ENCODE peak calls at places on chromosome 15, in four cellular contexts. J, O, H and S are unnamed samples.

GRCh38 chr15:50304856-50305255 is 39.3 kb upstream of the HDC start:
- DNase-seq in H (no peak), J (no peak), O (no peak), S (no peak)

GRCh38 chr15:31262901-31263671 is 63.5 kb upstream of the KLF13 start:
- DNase-seq in O (no peak), H (no peak), J (peak), S (no peak)

GRCh38 chr15:50051811-50052419 is 67.1 kb downstream of the ATP8B4 start:
- DNase-seq in O (peak), H (no peak), J (peak), S (peak)

GRCh38 chr15:81182031-81182745 is 14.5 kb upstream of the IL16 start:
- DNase-seq in O (no peak), J (peak), H (no peak), S (no peak)

GRCh38 chr15:81275711-81276417 is 48.1 kb downstream of the STARD5 start:
- DNase-seq in J (peak), O (no peak), H (no peak), S (no peak)

GRCh38 chr15:40830884-40831283 is 2.4 kb upstream of the PPP1R14D start:
- DNase-seq in O (no peak), H (no peak), J (no peak), S (peak)

GRCh38 chr15:31468911-31469800 is 142.5 kb downstream of the KLF13 start:
- DNase-seq in H (no peak), O (no peak), J (no peak), S (no peak)

GRCh38 chr15:99604865-99605264 is 39.1 kb downstream of the MEF2A start:
- DNase-seq in H (no peak), O (no peak), J (no peak), S (no peak)

GRCh38 chr15:75107905-75108838 is 84.8 kb downstream of the PPCDC start:
- DNase-seq in O (no peak), H (no peak), J (peak), S (no peak)

GRCh38 chr15:35505816-35506215 is 40.1 kb downstream of the DPH6 start:
- DNase-seq in J (no peak), O (no peak), H (no peak), S (no peak)

GRCh38 chr15:62495670-62496328 is 330.7 kb upstream of the C2CD4B start:
- DNase-seq in O (peak), J (peak), H (no peak), S (no peak)

GRCh38 chr15:90839187-90840071 is 29.0 kb upstream of the FURIN start:
- DNase-seq in O (peak), J (peak), H (peak), S (peak)

GRCh38 chr15:61335998-61336648 is 107.0 kb upstream of the RORA start:
- DNase-seq in O (no peak), J (no peak), H (no peak), S (no peak)

GRCh38 chr15:40232625-40233070 is 6.2 kb upstream of the PAK6 start:
- DNase-seq in H (no peak), J (peak), O (peak), S (no peak)

GRCh38 chr15:93250212-93250611 is 161.2 kb upstream of the RGMA start:
- DNase-seq in O (no peak), H (no peak), J (no peak), S (no peak)

GRCh38 chr15:101127503-101128076 is 124.3 kb downstream of the CHSY1 start:
- DNase-seq in J (peak), O (no peak), H (no peak), S (no peak)

GRCh38 chr15:92661069-92661468 is 5.5 kb upstream of the FAM174B start:
- DNase-seq in J (no peak), H (no peak), O (peak), S (no peak)

GRCh38 chr15:58165661-58166060 is 27.5 kb downstream of the AQP9 start:
- DNase-seq in O (no peak), H (no peak), J (peak), S (no peak)

GRCh38 chr15:84842781-84843180 is 25.6 kb downstream of the ALPK3 start:
- DNase-seq in H (no peak), J (no peak), O (no peak), S (no peak)

GRCh38 chr15:25787855-25788521 is 75.1 kb downstream of the ATP10A start:
- DNase-seq in O (no peak), J (peak), H (no peak), S (no peak)

GRCh38 chr15:31280831-31281216 is 45.8 kb upstream of the KLF13 start:
- DNase-seq in J (no peak), O (no peak), H (no peak), S (no peak)

GRCh38 chr15:42012937-42013482 is 7.8 kb downstream of the PLA2G4E start:
- DNase-seq in J (no peak), H (no peak), O (no peak), S (no peak)

GRCh38 chr15:80945605-80946004 is 44.0 kb downstream of the MESD start:
- DNase-seq in O (no peak), H (no peak), J (no peak), S (no peak)

GRCh38 chr15:88949734-88950400 is 36.7 kb upstream of the MFGE8 start:
- DNase-seq in J (no peak), O (no peak), H (no peak), S (no peak)
- H3K23ac ChIP-seq in J (no peak), O (no peak), H (no peak), S (no peak)

GRCh38 chr15:71232411-71232810 is 117.1 kb downstream of the THSD4 start:
- DNase-seq in O (no peak), H (no peak), J (peak), S (no peak)
- H2BK5ac ChIP-seq in O (no peak), H (no peak), J (no peak), S (no peak)

GRCh38 chr15:79815468-79815867 is 81.3 kb downstream of the MTHFS start:
- DNase-seq in H (no peak), J (no peak), O (no peak), S (no peak)

GRCh38 chr15:79820176-79820575 is 76.6 kb downstream of the MTHFS start:
- DNase-seq in H (no peak), O (no peak), J (no peak), S (no peak)

GRCh38 chr15:79824321-79824720 is 72.5 kb downstream of the MTHFS start:
- DNase-seq in O (peak), J (no peak), H (no peak), S (no peak)

GRCh38 chr15:79816565-79816964 is 80.2 kb downstream of the MTHFS start:
- DNase-seq in J (no peak), O (no peak), H (no peak), S (no peak)

DNA sequence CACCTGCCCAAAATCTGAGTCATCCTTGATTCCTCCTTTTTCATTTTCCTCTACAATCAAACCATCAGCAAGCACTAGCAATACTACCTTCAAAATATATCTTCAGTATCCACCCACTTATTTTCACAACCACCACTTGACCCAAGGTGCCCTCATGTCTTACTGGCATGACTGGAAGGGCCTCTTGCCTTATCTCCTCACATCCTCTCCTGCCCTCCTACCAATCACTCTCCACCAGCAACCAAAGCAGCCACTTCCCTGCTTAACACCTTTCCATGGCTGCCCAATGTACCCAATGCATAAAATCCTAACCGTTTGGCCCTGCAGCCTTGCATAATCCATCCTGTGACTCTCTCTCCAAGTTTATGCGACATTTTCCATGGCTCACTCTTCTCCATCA is 76.0 kb downstream of the MTHFS start:
- DNase-seq in O (no peak), J (no peak), H (no peak), S (no peak)
- H3K56ac ChIP-seq in O (no peak), J (no peak), H (no peak), S (no peak)

GRCh38 chr15:70027518-70027917 is 70.2 kb downstream of the TLE3 start:
- DNase-seq in J (no peak), H (no peak), O (no peak), S (no peak)

GRCh38 chr15:70026991-70027390 is 70.7 kb downstream of the TLE3 start:
- DNase-seq in O (no peak), H (no peak), J (no peak), S (no peak)

GRCh38 chr15:70031680-70032079 is 66.0 kb downstream of the TLE3 start:
- DNase-seq in O (no peak), H (no peak), J (no peak), S (no peak)

GRCh38 chr15:70030851-70031645 is 66.7 kb downstream of the TLE3 start:
- DNase-seq in H (no peak), O (no peak), J (no peak), S (no peak)

DNA sequence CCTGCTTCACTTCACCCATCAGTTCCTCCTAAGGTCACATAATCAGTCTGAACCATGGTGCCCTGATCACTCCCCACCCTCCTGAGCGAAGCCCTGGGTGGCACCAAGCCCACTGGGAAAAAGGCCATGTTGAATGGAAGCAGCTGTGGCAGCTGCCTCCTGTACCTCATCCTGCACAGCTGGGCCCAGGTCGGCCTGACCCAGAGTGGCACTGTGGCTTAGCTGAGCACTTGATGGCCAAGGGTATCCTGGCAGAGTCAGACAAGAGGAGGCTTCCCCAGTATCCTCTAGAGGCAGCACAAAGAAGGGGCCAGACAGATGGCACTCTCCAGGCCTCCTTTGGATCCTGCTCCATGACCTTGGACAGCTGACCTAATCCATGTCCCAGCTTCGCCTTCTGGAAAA is 68.4 kb downstream of the TLE3 start:
- DNase-seq in H (no peak), O (no peak), J (no peak), S (no peak)
- H3K23ac ChIP-seq in H (no peak), O (no peak), J (no peak), S (no peak)

DNA sequence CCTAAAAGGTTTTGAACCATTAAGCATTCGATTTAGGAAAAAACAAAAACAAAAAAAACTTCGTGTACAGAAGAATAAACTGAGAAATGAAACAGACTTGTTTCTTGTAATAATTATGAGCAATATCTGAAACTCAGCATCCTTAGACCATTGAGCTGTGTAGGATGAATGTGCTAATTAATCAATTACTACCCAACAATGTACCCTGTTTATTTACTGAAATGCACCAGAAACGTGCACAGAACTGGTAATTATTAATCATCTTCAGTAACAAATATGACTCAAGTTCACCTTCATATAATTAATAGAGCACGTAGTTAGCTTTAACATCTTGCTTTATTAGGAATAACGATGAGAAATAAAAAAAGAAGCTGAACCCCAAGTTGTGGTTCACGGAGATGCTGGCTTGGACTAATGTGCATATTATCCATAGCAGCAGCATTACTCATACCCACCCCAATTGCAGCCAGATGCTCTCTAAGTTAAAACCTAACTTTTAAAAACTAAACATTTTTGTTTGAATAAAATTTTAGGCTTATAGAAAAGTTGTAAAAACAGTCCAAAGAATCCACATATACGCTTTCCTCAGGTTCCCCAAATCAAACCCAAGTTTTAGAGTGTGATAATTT is 10.2 kb upstream of the C15orf61 start:
- DNase-seq in J (peak), H (no peak), O (no peak), S (no peak)
- H2BK5ac ChIP-seq in J (peak), H (no peak), O (no peak), S (no peak)

DNA sequence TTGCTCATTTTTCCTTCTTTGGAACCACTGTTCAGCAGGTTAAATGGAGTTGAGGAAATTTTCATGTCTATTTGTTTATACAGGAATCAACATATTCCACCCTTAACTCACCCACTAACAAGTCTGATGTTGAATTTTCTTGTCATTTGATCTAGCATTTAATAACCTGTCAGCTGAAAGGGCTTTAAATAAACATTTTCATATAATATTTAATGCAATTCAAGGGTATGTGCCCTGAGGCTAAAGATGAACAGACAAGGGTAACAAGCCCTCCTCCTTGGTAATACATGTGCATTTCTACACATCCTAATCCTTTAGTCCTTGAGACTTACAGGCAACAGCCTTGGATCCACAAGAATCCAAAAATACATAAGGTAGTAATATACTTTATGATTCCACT is 435.0 kb upstream of the NR2F2 start:
- DNase-seq in J (no peak), O (no peak), H (no peak), S (no peak)
- H3K56ac ChIP-seq in J (no peak), O (no peak), H (no peak), S (no peak)

GRCh38 chr15:44536298-44536961 is 517 bp upstream of the EIF3J start:
- DNase-seq in H (peak), O (peak), J (peak), S (peak)

GRCh38 chr15:44535092-44535491 is 1.9 kb upstream of the EIF3J start:
- DNase-seq in O (peak), H (no peak), J (no peak), S (no peak)

GRCh38 chr15:44536962-44537727 is at the start of gene EIF3J:
- DNase-seq in O (no peak), J (peak), H (no peak), S (peak)

GRCh38 chr15:44537728-44538240 is 837 bp downstream of the EIF3J start:
- DNase-seq in J (peak), O (peak), H (no peak), S (no peak)

DNA sequence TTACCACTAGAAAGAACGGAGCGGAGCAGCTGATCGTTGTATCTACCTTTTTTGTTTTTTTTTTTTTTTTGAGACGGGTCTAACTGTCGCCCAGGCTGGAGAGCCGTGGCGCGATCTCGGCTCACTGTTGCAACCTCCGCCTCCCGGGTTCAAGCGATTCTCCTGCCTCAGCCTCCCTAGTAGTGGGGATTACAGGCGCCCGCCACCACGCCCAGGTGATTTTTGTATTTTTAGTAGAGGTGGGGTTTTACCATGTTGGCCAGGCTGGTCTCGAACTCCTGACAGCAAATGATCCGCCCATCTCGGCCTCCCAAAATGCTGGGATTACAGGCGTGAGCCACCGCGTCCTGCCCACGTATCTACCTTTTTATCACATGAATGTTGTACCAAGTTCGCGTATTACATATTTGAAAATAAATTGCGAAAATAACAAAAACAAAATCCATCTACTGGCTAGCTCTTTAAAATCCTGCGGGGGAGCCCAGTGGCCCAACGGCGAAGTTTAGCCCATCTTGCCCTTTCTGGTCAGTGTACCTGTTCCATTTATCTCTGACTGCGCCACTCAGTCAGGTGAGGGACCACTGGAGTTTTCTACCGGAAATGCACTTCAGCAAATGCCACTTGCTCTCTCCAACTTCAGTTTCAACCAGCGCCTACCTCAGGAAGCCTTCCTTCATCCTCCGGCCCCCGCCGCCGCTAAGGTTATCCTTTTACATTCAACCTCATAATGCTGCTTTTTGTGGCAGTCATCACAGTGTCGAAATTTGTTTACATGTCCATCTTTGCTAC is 1.2 kb upstream of the EIF3J start:
- DNase-seq in H (no peak), O (peak), J (no peak), S (peak)
- H3K23ac ChIP-seq in H (no peak), O (no peak), J (peak), S (no peak)

GRCh38 chr15:28917791-28918140 is 32.0 kb downstream of the APBA2 start:
- DNase-seq in H (no peak), J (no peak), O (no peak), S (no peak)
- H2BK5ac ChIP-seq in H (peak), J (no peak), O (no peak), S (no peak)

DNA sequence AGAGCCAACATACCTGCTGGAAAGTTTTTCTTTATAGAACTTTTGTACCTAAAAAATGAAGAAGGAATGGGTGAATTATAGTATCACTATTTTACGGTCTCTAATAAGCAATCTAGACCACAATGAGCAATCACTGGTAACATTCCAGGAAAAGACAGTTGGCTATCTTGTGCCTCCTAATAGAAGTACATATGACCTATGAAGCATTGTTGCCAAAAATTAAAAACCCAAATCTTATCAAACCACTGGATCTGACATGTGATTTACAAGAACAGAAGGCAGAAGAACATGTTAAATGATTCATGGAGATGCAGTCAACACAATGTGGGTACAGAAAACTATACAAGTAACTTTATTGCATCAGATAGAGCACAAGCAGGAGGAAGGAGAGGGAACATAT is 14.5 kb upstream of the HYKK start:
- DNase-seq in O (no peak), H (no peak), J (peak), S (no peak)
- H3K56ac ChIP-seq in O (no peak), H (no peak), J (no peak), S (no peak)

DNA sequence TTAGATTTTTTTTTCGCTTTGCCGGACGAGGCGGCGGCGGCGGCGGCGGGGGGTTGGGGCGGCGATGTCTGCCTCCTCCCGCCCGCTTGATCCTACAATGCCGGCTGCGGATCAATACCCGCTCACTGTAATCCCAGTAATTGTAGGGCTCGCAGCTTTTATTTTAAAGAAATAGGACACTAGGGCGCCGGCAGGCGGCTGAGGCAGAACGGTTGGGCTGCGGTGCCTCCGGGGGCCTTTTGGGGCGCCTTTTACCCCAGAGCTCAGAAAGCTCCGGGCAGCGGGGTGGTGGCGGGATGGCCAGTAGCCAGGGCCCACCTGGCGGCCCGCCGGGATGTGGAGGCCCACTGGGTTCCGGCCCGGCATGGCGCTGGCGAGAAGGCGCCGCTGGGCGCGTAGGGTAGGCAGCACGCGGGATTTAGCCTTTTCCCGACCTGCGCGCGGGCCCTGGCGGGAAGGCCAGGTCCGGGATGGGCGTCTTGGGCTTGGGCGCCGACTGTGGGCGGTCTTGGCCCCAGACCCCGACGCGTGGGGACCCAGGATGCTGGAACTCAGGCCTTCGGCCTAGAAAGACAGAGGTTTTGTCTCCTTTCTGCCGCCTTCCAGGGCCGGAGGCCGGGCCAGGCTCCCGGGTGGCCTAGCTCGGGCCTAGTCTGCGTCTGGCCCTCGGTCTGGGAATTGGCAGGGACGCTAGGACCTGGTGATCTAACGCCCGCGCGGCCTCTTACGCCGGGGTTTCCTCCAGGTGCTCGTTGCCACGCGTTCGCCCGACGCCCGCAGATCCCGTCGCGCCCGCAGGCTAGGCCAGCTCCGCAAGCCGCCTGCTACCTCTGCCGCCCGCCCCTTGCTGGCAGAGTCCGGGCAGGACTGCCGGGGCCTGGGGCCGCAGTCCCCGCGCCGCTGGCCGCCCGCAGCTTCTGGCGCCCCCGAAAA is 15.5 kb upstream of the ONECUT1 start:
- DNase-seq in J (no peak), O (peak), H (no peak), S (peak)
- H3K23ac ChIP-seq in J (no peak), O (peak), H (no peak), S (no peak)